ENCODE peak calls at places on chromosomes 16 and 17, in eight cellular contexts. R is pancreas; F is effector memory CD4-positive, alpha-beta T cell; X is mesendoderm; K is lung; I is heart left ventricle; B is CD8-positive, alpha-beta memory T cell; J is CD8-positive, alpha-beta T cell. L is an unnamed sample. For H3K4me1, the result is how much of the 10 kb centered on the place peaks cover.

GRCh38 chr16:67923414-67924127 is 8.1 kb downstream of the CTRL start:
- DNase-seq in X (no peak), J (no peak), F (no peak), B (no peak), R (no peak), K (no peak), I (no peak), L (no peak)

GRCh38 chr16:13866073-13866472 is 53.9 kb upstream of the ERCC4 start:
- DNase-seq in J (no peak), R (peak), F (no peak), K (peak), I (peak), B (peak), X (peak), L (peak)

GRCh38 chr17:29588561-29589411 is 662 bp downstream of the GIT1 start:
- DNase-seq in X (peak), B (peak), I (peak), K (no peak), J (no peak), F (peak), R (peak), L (peak)

GRCh38 chr17:35947156-35947585 is 3.7 kb upstream of the LYZL6 start:
- DNase-seq in X (peak), K (peak), R (no peak), F (no peak), I (no peak), J (peak), B (peak), L (peak)

GRCh38 chr17:74512624-74513084 is 18.6 kb downstream of the CD300LB start:
- DNase-seq in B (no peak), K (no peak), X (no peak), I (no peak), R (no peak), J (no peak), F (no peak), L (no peak)

GRCh38 chr17:35117984-35118383 is 1.7 kb downstream of the RAD51D start:
- DNase-seq in B (no peak), F (peak), J (no peak), I (no peak), K (no peak), X (no peak), R (no peak), L (peak)

GRCh38 chr17:4417129-4417667 is 16.5 kb upstream of the SPNS3 start:
- DNase-seq in X (no peak), I (no peak), J (no peak), K (no peak), R (no peak), B (no peak), F (no peak), L (no peak)

GRCh38 chr16:31010539-31010938 is at the start of gene STX1B:
- DNase-seq in X (peak), I (no peak), R (no peak), B (peak), K (no peak), F (peak), J (no peak), L (no peak)

GRCh38 chr17:49209061-49209571 is 1.3 kb downstream of the GNGT2 start:
- DNase-seq in F (no peak), B (peak), J (no peak), K (no peak), I (no peak), R (no peak), X (no peak), L (no peak)

GRCh38 chr17:77968788-77969187 is 10.3 kb downstream of the TNRC6C start:
- DNase-seq in R (no peak), X (no peak), J (no peak), I (no peak), B (no peak), K (no peak), F (no peak), L (no peak)

GRCh38 chr17:45035848-45036247 is 15.6 kb downstream of the DCAKD start:
- DNase-seq in F (no peak), X (no peak), I (no peak), R (no peak), B (no peak), K (no peak), J (no peak), L (no peak)

GRCh38 chr17:45820052-45820780 is 24.5 kb upstream of the SPPL2C start:
- DNase-seq in R (no peak), X (no peak), F (no peak), I (no peak), J (no peak), B (no peak), K (no peak), L (no peak)

GRCh38 chr17:5355416-5356129 is 63.9 kb downstream of the NUP88 start:
- DNase-seq in B (no peak), K (no peak), X (no peak), R (no peak), I (no peak), F (no peak), J (no peak), L (no peak)

GRCh38 chr16:31472559-31473203 is 729 bp downstream of the TGFB1I1 start:
- DNase-seq in R (peak), J (no peak), B (no peak), F (no peak), X (peak), K (peak), I (peak), L (no peak)

GRCh38 chr17:47705536-47706481 is 11.8 kb downstream of the TBKBP1 start:
- DNase-seq in R (no peak), J (no peak), F (no peak), I (peak), B (no peak), K (no peak), X (no peak), L (no peak)

GRCh38 chr17:65039349-65039988 is 17.1 kb downstream of the GNA13 start:
- DNase-seq in X (no peak), J (no peak), I (no peak), K (no peak), R (no peak), F (peak), B (peak), L (no peak)

GRCh38 chr17:28397275-28397674 is 8.7 kb downstream of the SLC46A1 start:
- DNase-seq in J (no peak), K (no peak), B (no peak), F (no peak), R (no peak), I (no peak), X (no peak), L (no peak)

GRCh38 chr16:17470871-17471744 is at the start of gene XYLT1:
- DNase-seq in X (peak), J (peak), B (peak), R (peak), I (peak), F (peak), K (peak), L (no peak)

GRCh38 chr16:15970743-15971434 is 21.5 kb downstream of the ABCC1 start:
- DNase-seq in F (no peak), X (peak), K (no peak), R (no peak), J (no peak), B (no peak), I (no peak), L (peak)

GRCh38 chr16:51408357-51408756 is 257.3 kb upstream of the SALL1 start:
- DNase-seq in F (no peak), I (no peak), R (no peak), J (no peak), X (no peak), B (no peak), K (no peak), L (no peak)

GRCh38 chr16:81480856-81481821 is 36.5 kb downstream of the CMIP start:
- DNase-seq in X (no peak), B (no peak), J (no peak), K (peak), F (no peak), R (no peak), I (peak), L (no peak)

GRCh38 chr17:44000141-44000860 is 4.1 kb upstream of the NAGS start:
- DNase-seq in J (no peak), K (no peak), R (no peak), I (no peak), B (no peak), X (no peak), F (no peak), L (no peak)

GRCh38 chr17:2002767-2003329 is 22.3 kb downstream of the RTN4RL1 start:
- DNase-seq in J (no peak), R (no peak), F (no peak), K (no peak), I (no peak), X (no peak), B (no peak), L (no peak)

GRCh38 chr17:1498233-1498632 is 5.7 kb upstream of the MYO1C start:
- DNase-seq in R (no peak), B (no peak), X (no peak), K (no peak), I (no peak), J (no peak), F (no peak), L (no peak)

GRCh38 chr17:14205992-14206461 is 30.6 kb downstream of the CDRT15 start:
- DNase-seq in J (peak), R (peak), F (peak), B (no peak), K (peak), X (no peak), I (peak), L (no peak)

GRCh38 chr17:28252436-28252835 is 66.6 kb upstream of the TMEM97 start:
- DNase-seq in F (no peak), X (no peak), B (no peak), R (no peak), I (no peak), K (no peak), J (no peak), L (no peak)

GRCh38 chr16:54509406-54509931 is 222.9 kb upstream of the IRX3 start:
- DNase-seq in J (no peak), F (no peak), I (no peak), K (no peak), B (no peak), R (no peak), X (no peak), L (no peak)

GRCh38 chr16:54506691-54507090 is 220.1 kb upstream of the IRX3 start:
- DNase-seq in F (no peak), X (peak), K (no peak), R (no peak), I (no peak), B (no peak), J (no peak), L (peak)

GRCh38 chr16:54504372-54504771 is 217.8 kb upstream of the IRX3 start:
- DNase-seq in I (peak), R (no peak), K (no peak), F (no peak), X (peak), B (no peak), J (no peak), L (no peak)

GRCh38 chr16:54505479-54506247 is 219.1 kb upstream of the IRX3 start:
- DNase-seq in I (no peak), B (no peak), X (no peak), J (no peak), K (no peak), R (no peak), F (no peak), L (no peak)

GRCh38 chr16:54507091-54507490 is 220.5 kb upstream of the IRX3 start:
- DNase-seq in K (no peak), I (no peak), B (no peak), J (no peak), X (no peak), R (no peak), F (no peak), L (no peak)
- H3K4me1 ChIP-seq in K (under half), I (under half), B (under half), J (under half), X (under half), R (under half), F (under half), L (under half)

GRCh38 chr16:2973605-2974318 is 4.6 kb downstream of the PAQR4 start:
- DNase-seq in B (no peak), J (no peak), K (no peak), R (no peak), F (no peak), I (no peak), X (no peak), L (peak)

GRCh38 chr16:2973081-2973480 is 3.9 kb downstream of the PAQR4 start:
- DNase-seq in I (no peak), J (no peak), B (no peak), K (no peak), X (no peak), F (no peak), R (no peak), L (peak)

GRCh38 chr16:2971134-2971984 is 2.2 kb downstream of the PAQR4 start:
- DNase-seq in R (no peak), I (no peak), J (no peak), X (no peak), K (no peak), B (no peak), F (no peak), L (peak)

GRCh38 chr16:2970563-2970962 is 1.4 kb downstream of the PAQR4 start:
- DNase-seq in F (no peak), R (no peak), X (peak), B (no peak), J (no peak), K (no peak), I (no peak), L (no peak)

DNA sequence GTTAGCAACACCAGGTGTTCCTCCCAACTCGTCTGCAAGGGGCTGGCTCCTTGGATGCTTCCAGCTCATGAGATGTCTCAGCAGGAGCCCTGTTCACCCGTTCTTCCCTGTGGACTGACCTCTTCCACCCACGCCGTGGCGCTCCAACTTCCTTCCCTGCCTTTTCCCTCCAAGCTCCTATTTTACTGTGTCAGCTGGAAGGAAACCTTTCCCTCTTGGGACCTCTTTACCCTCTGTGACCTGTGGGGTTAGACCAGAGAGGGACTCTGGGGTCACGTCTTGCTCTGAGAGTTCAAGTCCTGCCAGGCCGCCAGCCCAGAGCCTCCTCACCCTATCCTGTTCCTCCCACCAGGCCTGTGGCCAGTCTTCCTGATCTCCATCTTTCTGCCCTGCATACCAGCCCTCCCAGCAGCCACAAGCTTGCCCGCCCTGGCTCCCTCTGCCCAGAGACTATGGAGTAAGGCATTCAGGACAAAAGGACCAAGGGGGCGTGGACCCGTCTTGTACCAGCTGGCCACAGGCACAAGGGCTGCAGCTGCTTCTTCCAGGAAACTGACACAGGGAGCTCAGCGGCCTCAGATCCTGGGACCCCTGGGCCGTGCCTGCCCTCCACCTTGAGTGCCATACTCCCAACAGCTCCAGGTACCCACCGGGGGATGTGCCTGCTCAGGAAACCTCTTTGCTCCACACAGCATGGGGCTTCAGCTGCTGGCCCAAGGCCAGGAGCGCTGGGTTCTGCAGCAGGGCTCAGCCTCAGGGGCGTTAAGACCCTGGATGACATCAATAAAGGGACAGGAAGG is 3.0 kb downstream of the PAQR4 start:
- DNase-seq in K (no peak), F (no peak), X (no peak), J (no peak), I (no peak), R (no peak), B (no peak), L (peak)
- H3K4me1 ChIP-seq in K (under half), F (under half), X (under half), J (under half), I (under half), R (under half), B (under half), L (under half)

GRCh38 chr16:10070591-10070990 is 111.6 kb downstream of the GRIN2A start:
- DNase-seq in F (no peak), K (no peak), I (no peak), J (no peak), B (no peak), R (no peak), X (no peak), L (no peak)

GRCh38 chr16:10069374-10069773 is 112.9 kb downstream of the GRIN2A start:
- DNase-seq in I (peak), R (no peak), X (no peak), K (no peak), F (no peak), B (no peak), J (no peak), L (no peak)

GRCh38 chr16:10065014-10065413 is 117.2 kb downstream of the GRIN2A start:
- DNase-seq in K (no peak), I (no peak), B (no peak), R (no peak), J (no peak), X (no peak), F (no peak), L (no peak)

DNA sequence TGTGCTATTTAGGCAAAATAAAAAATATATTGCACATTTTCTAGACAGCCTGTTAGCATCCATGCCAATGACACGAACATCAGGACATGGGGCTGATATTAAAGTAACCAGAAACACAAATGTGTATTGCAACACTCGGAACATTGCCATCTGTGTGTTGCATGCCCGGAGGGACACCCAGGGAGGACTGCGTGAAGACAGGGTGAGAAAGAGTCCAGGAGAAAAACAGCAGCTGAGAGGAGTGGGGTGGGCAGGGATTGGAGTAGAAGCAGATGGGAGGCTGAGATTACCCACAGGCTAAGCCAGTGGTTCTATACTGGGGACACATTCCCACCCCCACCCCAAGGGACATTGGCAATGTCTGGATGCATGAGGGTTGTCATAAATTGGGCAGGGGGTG is 114.8 kb downstream of the GRIN2A start:
- DNase-seq in R (no peak), X (no peak), B (no peak), K (no peak), J (no peak), F (no peak), I (no peak), L (no peak)
- H3K4me1 ChIP-seq in R (under half), X (under half), B (under half), K (under half), J (under half), F (under half), I (under half), L (under half)

GRCh38 chr17:40622509-40622928 is 25.1 kb downstream of the SMARCE1 start:
- DNase-seq in X (no peak), I (no peak), F (no peak), J (no peak), B (peak), R (no peak), K (no peak), L (no peak)
- H3K4me1 ChIP-seq in X (under half), I (under half), F (under half), J (half or more), B (under half), R (under half), K (under half), L (under half)

GRCh38 chr16:88047462-88047861 is 96.2 kb downstream of the BANP start:
- DNase-seq in F (no peak), X (no peak), K (no peak), I (no peak), R (peak), B (no peak), J (no peak), L (no peak)
- H3K4me1 ChIP-seq in F (under half), X (under half), K (under half), I (under half), R (under half), B (under half), J (under half), L (under half)

L was measured in HAP-1.